ENCODE peak calls at places on chromosome 16, in six cellular contexts. C is uterus, A is Peyer's patch, Q is suprapubic skin, K is right lobe of liver, E is adrenal gland. S is an unnamed sample.
A peak's percentile ranks its signal among the peaks of the same experiment; 100 is the strongest.

GRCh38 chr16:87416826-87417471 is 24.8 kb downstream of the MAP1LC3B start:
- DNase-seq in C (peak; percentile 56), A (no peak), K (no peak), E (peak; percentile 62), Q (peak; percentile 78), S (peak; percentile 42)

GRCh38 chr16:73877148-73877547 is 419.5 kb upstream of the PSMD7 start:
- DNase-seq in E (no peak), Q (no peak), C (no peak), K (no peak), A (no peak), S (no peak)

GRCh38 chr16:82625066-82625968 is 1.5 kb upstream of the CDH13 start:
- DNase-seq in K (no peak), E (no peak), A (no peak), Q (no peak), C (no peak), S (no peak)

GRCh38 chr16:25443994-25444393 is 186.3 kb upstream of the ZKSCAN2 start:
- DNase-seq in Q (no peak), K (no peak), E (no peak), A (no peak), C (no peak), S (no peak)

GRCh38 chr16:23920899-23921298 is 85.1 kb downstream of the PRKCB start:
- DNase-seq in K (no peak), Q (no peak), E (no peak), C (no peak), A (no peak), S (no peak)

GRCh38 chr16:84854759-84855158 is 35.0 kb downstream of the CRISPLD2 start:
- DNase-seq in E (no peak), C (no peak), Q (no peak), K (no peak), A (no peak), S (no peak)

GRCh38 chr16:10892782-10893181 is 15.8 kb downstream of the CIITA start:
- DNase-seq in Q (no peak), E (no peak), C (no peak), A (no peak), K (no peak), S (no peak)

GRCh38 chr16:47970291-47970931 is 185.4 kb downstream of the ABCC12 start:
- DNase-seq in C (no peak), K (no peak), E (no peak), Q (no peak), A (no peak), S (no peak)

GRCh38 chr16:57694556-57695377 is at the start of gene DRC7:
- DNase-seq in C (peak; percentile 32), A (peak; percentile 36), K (peak; percentile 79), E (peak; percentile 33), Q (no peak), S (peak; percentile 25)

GRCh38 chr16:57307365-57307764 is 22.9 kb upstream of the PLLP start:
- DNase-seq in A (peak; percentile 3), C (no peak), Q (peak; percentile 74), E (no peak), K (no peak), S (no peak)

GRCh38 chr16:72371307-72372081 is 199.5 kb upstream of the PMFBP1 start:
- DNase-seq in K (no peak), Q (no peak), C (no peak), E (peak; percentile 12), A (no peak), S (no peak)

GRCh38 chr16:29702307-29702706 is 23.3 kb downstream of the QPRT start:
- DNase-seq in E (no peak), C (no peak), Q (no peak), A (no peak), K (no peak), S (no peak)

GRCh38 chr16:51143166-51143565 is 7.9 kb downstream of the SALL1 start:
- DNase-seq in E (no peak), Q (no peak), K (no peak), A (no peak), C (no peak), S (no peak)

GRCh38 chr16:60485877-60486489 is 1550.3 kb downstream of the CDH8 start:
- DNase-seq in A (no peak), Q (no peak), E (no peak), C (no peak), K (no peak), S (no peak)

GRCh38 chr16:9297437-9298113 is 206.1 kb downstream of the HAPSTR1 start:
- DNase-seq in K (peak; percentile 66), C (peak; percentile 18), Q (no peak), A (no peak), E (peak; percentile 60), S (no peak)

GRCh38 chr16:85041184-85041928 is 13.8 kb downstream of the KIAA0513 start:
- DNase-seq in K (no peak), Q (no peak), A (no peak), E (no peak), C (no peak), S (no peak)

GRCh38 chr16:11955713-11956123 is 9.3 kb upstream of the TNFRSF17 start:
- DNase-seq in E (no peak), Q (peak; percentile 60), K (no peak), A (no peak), C (no peak), S (no peak)

GRCh38 chr16:88337021-88337420 is 45.7 kb upstream of the ZNF469 start:
- DNase-seq in K (no peak), A (no peak), E (no peak), C (no peak), Q (no peak), S (no peak)

GRCh38 chr16:10968509-10968908 is 24.1 kb downstream of the CLEC16A start:
- DNase-seq in Q (no peak), A (no peak), K (no peak), E (no peak), C (no peak), S (no peak)

GRCh38 chr16:72840591-72841381 is 207.1 kb downstream of the ZFHX3 start:
- DNase-seq in Q (no peak), K (no peak), E (no peak), C (no peak), A (no peak), S (no peak)

GRCh38 chr16:12896562-12896961 is 4.8 kb upstream of the SHISA9 start:
- DNase-seq in A (no peak), K (no peak), E (no peak), Q (no peak), C (no peak), S (no peak)

GRCh38 chr16:67022531-67023214 is 6.3 kb upstream of the CBFB start:
- DNase-seq in K (no peak), A (peak; percentile 8), Q (no peak), E (no peak), C (no peak), S (no peak)

GRCh38 chr16:30543067-30543466 is 8.4 kb upstream of the ZNF747 start:
- DNase-seq in A (no peak), K (no peak), E (no peak), Q (no peak), C (no peak), S (no peak)

GRCh38 chr16:10578474-10579316 is 1.7 kb downstream of the EMP2 start:
- DNase-seq in C (peak; percentile 15), A (no peak), K (no peak), E (no peak), Q (no peak), S (peak; percentile 68)

GRCh38 chr16:57178793-57179212 is 7.0 kb downstream of the PSME3IP1 start:
- DNase-seq in K (no peak), A (no peak), Q (no peak), E (no peak), C (no peak), S (no peak)

GRCh38 chr16:55478827-55479559 is at the start of gene MMP2:
- DNase-seq in K (no peak), Q (peak; percentile 91), A (peak; percentile 18), E (peak; percentile 71), C (peak; percentile 86), S (peak; percentile 45)

GRCh38 chr16:10405386-10405939 is 19.6 kb downstream of the ATF7IP2 start:
- DNase-seq in Q (no peak), K (no peak), A (no peak), E (peak; percentile 40), C (no peak), S (no peak)

DNA sequence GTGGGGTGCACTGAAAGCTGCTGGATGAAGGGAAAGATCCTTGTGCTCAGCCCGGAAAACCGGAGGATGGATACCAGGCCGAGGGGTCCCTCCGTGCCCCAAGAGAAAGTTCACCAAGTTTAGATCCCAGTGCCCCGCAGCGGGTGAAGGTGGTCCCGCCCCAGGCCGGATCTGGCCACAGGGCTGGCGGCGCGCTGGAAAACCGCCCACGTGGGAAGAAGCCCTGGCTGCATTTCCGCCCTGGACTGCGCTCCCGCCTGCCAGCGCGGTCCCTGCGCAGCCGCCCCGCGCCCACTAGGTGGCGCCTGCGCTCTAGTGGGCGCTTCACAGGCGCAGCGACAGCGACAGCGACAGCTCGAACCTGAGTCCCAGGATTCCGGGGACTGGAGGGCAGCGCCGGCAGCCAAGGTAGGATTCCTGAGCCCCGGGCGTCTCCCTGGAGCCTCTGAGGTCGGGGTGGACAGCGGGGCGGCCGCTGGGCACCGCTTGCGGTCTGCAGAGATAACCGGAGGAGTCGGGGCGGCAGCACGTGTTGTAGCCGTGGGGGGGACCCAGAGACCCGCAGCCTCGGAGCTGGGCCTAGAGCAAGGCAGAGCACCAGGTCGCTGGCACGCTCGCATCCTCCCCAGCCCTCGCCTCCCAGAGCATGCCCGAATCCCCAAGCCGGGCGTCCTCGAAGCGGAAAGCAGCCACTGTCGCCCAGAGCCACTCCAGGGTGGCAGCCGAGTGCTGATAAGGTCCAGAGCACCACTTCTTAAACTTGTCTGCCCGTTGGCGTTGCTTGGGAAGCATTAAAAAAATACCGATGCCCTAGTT is at the start of gene CHD9:
- DNase-seq in C (peak; percentile 87), K (peak; percentile 90), Q (peak; percentile 90), A (peak; percentile 80), E (peak; percentile 89), S (peak; percentile 87)
- TF ChIP-seq POLR2A in C (peak; percentile 45), K (peak; percentile 71), Q (no peak), A (peak; percentile 45), E (no peak), S (peak; percentile 66)

DNA sequence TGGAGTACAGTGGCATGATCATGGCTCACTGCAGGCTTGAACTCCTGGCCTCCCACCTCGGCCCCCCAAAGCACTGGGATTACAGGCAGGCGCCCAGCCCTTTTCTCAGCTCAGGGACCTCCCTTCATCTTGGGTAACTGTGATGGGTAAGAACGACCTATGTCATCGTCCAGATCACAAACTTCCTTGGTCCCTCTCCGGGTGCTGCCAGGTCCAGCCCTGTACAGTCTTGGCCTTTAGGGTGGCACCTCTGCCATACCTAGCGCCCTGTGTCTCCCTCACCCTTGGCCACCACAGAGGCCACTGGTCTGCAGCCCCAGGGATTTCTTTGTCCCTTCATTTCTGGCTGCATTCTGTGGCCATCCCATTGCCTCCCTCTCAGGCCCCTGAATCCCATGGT is 29.7 kb upstream of the ZFP90 start:
- DNase-seq in C (no peak), Q (no peak), E (no peak), K (no peak), A (no peak), S (no peak)
- H3K27me3 ChIP-seq in C (no peaks in the 10 kb centered on the region), Q (peaks cover 30% of the 10 kb centered on the region), E (no peaks in the 10 kb centered on the region), K (no peaks in the 10 kb centered on the region), A (no peaks in the 10 kb centered on the region), S (peaks cover 7% of the 10 kb centered on the region)

GRCh38 chr16:1923299-1924034 is 5.3 kb upstream of the HS3ST6 start:
- DNase-seq in E (no peak), Q (no peak), A (no peak), K (no peak), C (no peak), S (peak; percentile 66)
- TF ChIP-seq CTCF in E (no peak), Q (peak; percentile 25), A (peak; percentile 12), K (no peak), C (no peak), S (no peak)

GRCh38 chr16:31893824-31894223 is 20.2 kb downstream of the ZNF267 start:
- DNase-seq in C (no peak), A (no peak), Q (no peak), E (no peak), K (no peak), S (no peak)
- TF ChIP-seq POLR2A in C (no peak), A (no peak), Q (no peak), E (no peak), K (no peak), S (no peak)